ENCODE peak calls at places on chromosomes 2 and 18, in six cellular contexts. One of them, this sample, is unnamed.

GRCh38 chr2:38690499-38691420 is 24.8 kb downstream of the GALM start:
- DNase-seq in occipital lobe: no peak
- DNase-seq in astrocyte of the cerebellum: peak; percentile 65
- DNase-seq in germinal center: no peak
- DNase-seq in nucleus accumbens: no peak
- DNase-seq in Calu3: peak; percentile 46
- DNase-seq in this sample: peak; percentile 79

GRCh38 chr2:234249006-234249405 is 198.5 kb downstream of the SPP2 start:
- DNase-seq in occipital lobe: no peak
- DNase-seq in astrocyte of the cerebellum: no peak
- DNase-seq in germinal center: no peak
- DNase-seq in nucleus accumbens: no peak
- DNase-seq in Calu3: no peak
- DNase-seq in this sample: no peak

GRCh38 chr2:110153416-110153815 is 37.8 kb upstream of the MALL start:
- DNase-seq in occipital lobe: no peak
- DNase-seq in astrocyte of the cerebellum: no peak
- DNase-seq in germinal center: no peak
- DNase-seq in nucleus accumbens: no peak
- DNase-seq in Calu3: no peak
- DNase-seq in this sample: no peak

GRCh38 chr18:26496528-26496927 is 51.8 kb downstream of the KCTD1 start:
- DNase-seq in occipital lobe: no peak
- DNase-seq in astrocyte of the cerebellum: no peak
- DNase-seq in germinal center: no peak
- DNase-seq in nucleus accumbens: no peak
- DNase-seq in Calu3: no peak
- DNase-seq in this sample: no peak

GRCh38 chr2:102253140-102253752 is 58.1 kb upstream of the IL1RL1 start:
- DNase-seq in occipital lobe: no peak
- DNase-seq in astrocyte of the cerebellum: no peak
- DNase-seq in germinal center: no peak
- DNase-seq in nucleus accumbens: no peak
- DNase-seq in Calu3: no peak
- DNase-seq in this sample: no peak

GRCh38 chr2:198731842-198732421 is 725.8 kb downstream of the SATB2 start:
- DNase-seq in occipital lobe: no peak
- DNase-seq in astrocyte of the cerebellum: peak; percentile 2
- DNase-seq in germinal center: no peak
- DNase-seq in nucleus accumbens: no peak
- DNase-seq in Calu3: no peak
- DNase-seq in this sample: no peak

GRCh38 chr2:18749912-18750526 is 160.7 kb upstream of the NT5C1B start:
- DNase-seq in occipital lobe: peak; percentile 3
- DNase-seq in astrocyte of the cerebellum: peak; percentile 64
- DNase-seq in germinal center: no peak
- DNase-seq in nucleus accumbens: peak; percentile 66
- DNase-seq in Calu3: peak; percentile 68
- DNase-seq in this sample: no peak

GRCh38 chr2:131535526-131535925 is 7.8 kb downstream of the CCDC74A start:
- DNase-seq in occipital lobe: no peak
- DNase-seq in astrocyte of the cerebellum: no peak
- DNase-seq in germinal center: no peak
- DNase-seq in nucleus accumbens: no peak
- DNase-seq in Calu3: no peak
- DNase-seq in this sample: no peak

GRCh38 chr2:241869087-241869961 is at the start of gene RTP5:
- DNase-seq in occipital lobe: no peak
- DNase-seq in astrocyte of the cerebellum: no peak
- DNase-seq in germinal center: no peak
- DNase-seq in nucleus accumbens: peak; percentile 80
- DNase-seq in Calu3: no peak
- DNase-seq in this sample: no peak

GRCh38 chr2:105873721-105874120 is 129.0 kb downstream of the NCK2 start:
- DNase-seq in occipital lobe: no peak
- DNase-seq in astrocyte of the cerebellum: peak; percentile 36
- DNase-seq in germinal center: peak; percentile 47
- DNase-seq in nucleus accumbens: no peak
- DNase-seq in Calu3: peak; percentile 74
- DNase-seq in this sample: peak; percentile 63

GRCh38 chr2:95073856-95074662 is 47.5 kb downstream of the MRPS5 start:
- DNase-seq in occipital lobe: peak; percentile 75
- DNase-seq in astrocyte of the cerebellum: no peak
- DNase-seq in germinal center: no peak
- DNase-seq in nucleus accumbens: peak; percentile 87
- DNase-seq in Calu3: no peak
- DNase-seq in this sample: no peak

GRCh38 chr2:106851475-106851874 is 34.5 kb downstream of the ST6GAL2 start:
- DNase-seq in occipital lobe: no peak
- DNase-seq in astrocyte of the cerebellum: no peak
- DNase-seq in germinal center: no peak
- DNase-seq in nucleus accumbens: no peak
- DNase-seq in Calu3: no peak
- DNase-seq in this sample: no peak

GRCh38 chr2:158599609-158600008 is 142.9 kb downstream of the PKP4 start:
- DNase-seq in occipital lobe: no peak
- DNase-seq in astrocyte of the cerebellum: no peak
- DNase-seq in germinal center: no peak
- DNase-seq in nucleus accumbens: no peak
- DNase-seq in Calu3: no peak
- DNase-seq in this sample: no peak

GRCh38 chr2:31324000-31324633 is 90.2 kb downstream of the EHD3 start:
- DNase-seq in occipital lobe: no peak
- DNase-seq in astrocyte of the cerebellum: no peak
- DNase-seq in germinal center: no peak
- DNase-seq in nucleus accumbens: no peak
- DNase-seq in Calu3: no peak
- DNase-seq in this sample: no peak

GRCh38 chr2:80252294-80252986 is 52.1 kb downstream of the LRRTM1 start:
- DNase-seq in occipital lobe: no peak
- DNase-seq in astrocyte of the cerebellum: no peak
- DNase-seq in germinal center: no peak
- DNase-seq in nucleus accumbens: peak; percentile 42
- DNase-seq in Calu3: no peak
- DNase-seq in this sample: no peak

GRCh38 chr2:102604754-102605153 is 14.6 kb upstream of the SLC9A2 start:
- DNase-seq in occipital lobe: no peak
- DNase-seq in astrocyte of the cerebellum: no peak
- DNase-seq in germinal center: no peak
- DNase-seq in nucleus accumbens: no peak
- DNase-seq in Calu3: no peak
- DNase-seq in this sample: no peak

GRCh38 chr2:199443589-199444130 is 14.1 kb downstream of the SATB2 start:
- DNase-seq in occipital lobe: no peak
- DNase-seq in astrocyte of the cerebellum: no peak
- DNase-seq in germinal center: no peak
- DNase-seq in nucleus accumbens: no peak
- DNase-seq in Calu3: no peak
- DNase-seq in this sample: no peak

GRCh38 chr2:26946841-26947784 is 23.3 kb upstream of the MAPRE3 start:
- DNase-seq in occipital lobe: no peak
- DNase-seq in astrocyte of the cerebellum: no peak
- DNase-seq in germinal center: no peak
- DNase-seq in nucleus accumbens: no peak
- DNase-seq in Calu3: peak; percentile 52
- DNase-seq in this sample: no peak

GRCh38 chr2:186422226-186422625 is 63.8 kb upstream of the ZC3H15 start:
- DNase-seq in occipital lobe: no peak
- DNase-seq in astrocyte of the cerebellum: peak; percentile 52
- DNase-seq in germinal center: no peak
- DNase-seq in nucleus accumbens: no peak
- DNase-seq in Calu3: no peak
- DNase-seq in this sample: no peak

GRCh38 chr2:157751462-157752058 is 122.9 kb upstream of the ACVR1C start:
- DNase-seq in occipital lobe: peak; percentile 12
- DNase-seq in astrocyte of the cerebellum: peak; percentile 66
- DNase-seq in germinal center: no peak
- DNase-seq in nucleus accumbens: peak; percentile 13
- DNase-seq in Calu3: no peak
- DNase-seq in this sample: peak; percentile 31

GRCh38 chr2:176830362-176830761 is 382.2 kb upstream of the HNRNPA3 start:
- DNase-seq in occipital lobe: no peak
- DNase-seq in astrocyte of the cerebellum: no peak
- DNase-seq in germinal center: no peak
- DNase-seq in nucleus accumbens: peak; percentile 10
- DNase-seq in Calu3: peak; percentile 8
- DNase-seq in this sample: no peak

GRCh38 chr18:48230459-48231113 is 178.6 kb downstream of the ZBTB7C start:
- DNase-seq in occipital lobe: no peak
- DNase-seq in astrocyte of the cerebellum: no peak
- DNase-seq in germinal center: no peak
- DNase-seq in nucleus accumbens: peak; percentile 47
- DNase-seq in Calu3: peak; percentile 65
- DNase-seq in this sample: no peak

GRCh38 chr2:96927420-96928171 is 57.7 kb upstream of the SEMA4C start:
- DNase-seq in occipital lobe: peak; percentile 84
- DNase-seq in astrocyte of the cerebellum: no peak
- DNase-seq in germinal center: no peak
- DNase-seq in nucleus accumbens: peak; percentile 78
- DNase-seq in Calu3: no peak
- DNase-seq in this sample: no peak

GRCh38 chr2:69559696-69560482 is 83.7 kb downstream of the AAK1 start:
- DNase-seq in occipital lobe: no peak
- DNase-seq in astrocyte of the cerebellum: no peak
- DNase-seq in germinal center: peak; percentile 16
- DNase-seq in nucleus accumbens: no peak
- DNase-seq in Calu3: peak; percentile 37
- DNase-seq in this sample: peak; percentile 44

This sample was measured in kidney epithelial cell.